ENCODE peak calls at places on chromosomes 16 and 17, in six cellular contexts. One of them, this sample, is unnamed.

GRCh38 chr16:3007957-3008748 is 4.6 kb upstream of the CLDN9 start:
- DNase-seq in AG09309: no peak
- DNase-seq in type B pancreatic cell: no peak
- DNase-seq in GM12865: no peak
- DNase-seq in AG04450: no peak
- DNase-seq in osteoblast: no peak
- DNase-seq in this sample: peak; percentile 30

GRCh38 chr16:47732122-47732805 is 271.1 kb downstream of the PHKB start:
- DNase-seq in GM12865: no peak
- DNase-seq in AG09309: peak; percentile 65
- DNase-seq in osteoblast: peak; percentile 79
- DNase-seq in type B pancreatic cell: no peak
- DNase-seq in AG04450: peak; percentile 53
- DNase-seq in this sample: no peak

GRCh38 chr17:35708149-35708548 is 23.3 kb upstream of the RASL10B start:
- DNase-seq in AG09309: no peak
- DNase-seq in GM12865: no peak
- DNase-seq in type B pancreatic cell: no peak
- DNase-seq in osteoblast: no peak
- DNase-seq in AG04450: no peak
- DNase-seq in this sample: no peak

GRCh38 chr16:3509470-3509928 is 8.7 kb downstream of the CLUAP1 start:
- DNase-seq in AG04450: no peak
- DNase-seq in osteoblast: no peak
- DNase-seq in GM12865: peak; percentile 91
- DNase-seq in AG09309: no peak
- DNase-seq in type B pancreatic cell: no peak
- DNase-seq in this sample: peak; percentile 45

GRCh38 chr16:23695756-23696155 is 17.1 kb downstream of the PLK1 start:
- DNase-seq in type B pancreatic cell: no peak
- DNase-seq in GM12865: no peak
- DNase-seq in osteoblast: no peak
- DNase-seq in AG04450: no peak
- DNase-seq in AG09309: no peak
- DNase-seq in this sample: no peak

GRCh38 chr17:31859487-31860008 is 504 bp upstream of the COPRS start:
- DNase-seq in osteoblast: peak; percentile 54
- DNase-seq in AG04450: no peak
- DNase-seq in AG09309: no peak
- DNase-seq in type B pancreatic cell: no peak
- DNase-seq in GM12865: no peak
- DNase-seq in this sample: no peak

GRCh38 chr17:7313890-7314718 is 1.1 kb downstream of the GPS2 start:
- DNase-seq in osteoblast: peak; percentile 89
- DNase-seq in type B pancreatic cell: no peak
- DNase-seq in GM12865: peak; percentile 47
- DNase-seq in AG04450: no peak
- DNase-seq in AG09309: no peak
- DNase-seq in this sample: no peak

GRCh38 chr17:75878174-75878998 is at the start of gene TRIM47:
- DNase-seq in osteoblast: peak; percentile 94
- DNase-seq in type B pancreatic cell: no peak
- DNase-seq in AG09309: no peak
- DNase-seq in AG04450: no peak
- DNase-seq in GM12865: no peak
- DNase-seq in this sample: peak; percentile 66

GRCh38 chr17:68399638-68400403 is 57.5 kb downstream of the WIPI1 start:
- DNase-seq in osteoblast: no peak
- DNase-seq in AG09309: no peak
- DNase-seq in GM12865: peak; percentile 9
- DNase-seq in type B pancreatic cell: no peak
- DNase-seq in AG04450: no peak
- DNase-seq in this sample: no peak

GRCh38 chr17:33523577-33523981 is 230.5 kb upstream of the ASIC2 start:
- DNase-seq in AG09309: no peak
- DNase-seq in osteoblast: no peak
- DNase-seq in GM12865: peak; percentile 66
- DNase-seq in type B pancreatic cell: no peak
- DNase-seq in AG04450: no peak
- DNase-seq in this sample: no peak

GRCh38 chr17:38453951-38454421 is 25.7 kb downstream of the ARHGAP23 start:
- DNase-seq in AG09309: no peak
- DNase-seq in type B pancreatic cell: no peak
- DNase-seq in GM12865: no peak
- DNase-seq in AG04450: no peak
- DNase-seq in osteoblast: peak; percentile 95
- DNase-seq in this sample: peak; percentile 79

GRCh38 chr16:58258326-58258725 is 36.5 kb downstream of the PRSS54 start:
- DNase-seq in type B pancreatic cell: no peak
- DNase-seq in AG04450: no peak
- DNase-seq in AG09309: no peak
- DNase-seq in GM12865: no peak
- DNase-seq in osteoblast: no peak
- DNase-seq in this sample: no peak

GRCh38 chr16:73065617-73066313 is 17.8 kb upstream of the ZFHX3 start:
- DNase-seq in AG09309: no peak
- DNase-seq in AG04450: no peak
- DNase-seq in type B pancreatic cell: no peak
- DNase-seq in osteoblast: peak; percentile 84
- DNase-seq in GM12865: no peak
- DNase-seq in this sample: no peak

GRCh38 chr17:2549392-2550211 is 37.9 kb upstream of the METTL16 start:
- DNase-seq in osteoblast: no peak
- DNase-seq in GM12865: no peak
- DNase-seq in AG09309: no peak
- DNase-seq in AG04450: no peak
- DNase-seq in type B pancreatic cell: no peak
- DNase-seq in this sample: no peak

GRCh38 chr17:44932526-44933097 is 15.0 kb downstream of the KIF18B start:
- DNase-seq in osteoblast: peak; percentile 41
- DNase-seq in AG04450: no peak
- DNase-seq in type B pancreatic cell: no peak
- DNase-seq in AG09309: no peak
- DNase-seq in GM12865: no peak
- DNase-seq in this sample: no peak

GRCh38 chr16:29898786-29899515 is 399 bp downstream of the SEZ6L2 start:
- DNase-seq in type B pancreatic cell: no peak
- DNase-seq in AG04450: no peak
- DNase-seq in osteoblast: peak; percentile 88
- DNase-seq in AG09309: no peak
- DNase-seq in GM12865: no peak
- DNase-seq in this sample: peak; percentile 87

GRCh38 chr16:29900888-29901606 is 759 bp downstream of the ASPHD1 start:
- DNase-seq in type B pancreatic cell: no peak
- DNase-seq in osteoblast: peak; percentile 84
- DNase-seq in GM12865: no peak
- DNase-seq in AG09309: no peak
- DNase-seq in AG04450: no peak
- DNase-seq in this sample: no peak

GRCh38 chr16:29898135-29898534 is 1.2 kb downstream of the SEZ6L2 start:
- DNase-seq in AG09309: no peak
- DNase-seq in GM12865: no peak
- DNase-seq in type B pancreatic cell: no peak
- DNase-seq in osteoblast: peak; percentile 72
- DNase-seq in AG04450: no peak
- DNase-seq in this sample: no peak

GRCh38 chr16:29900102-29900887 is at the start of gene ASPHD1:
- DNase-seq in GM12865: peak; percentile 47
- DNase-seq in AG09309: peak; percentile 59
- DNase-seq in osteoblast: peak; percentile 98
- DNase-seq in AG04450: peak; percentile 42
- DNase-seq in type B pancreatic cell: peak; percentile 87
- DNase-seq in this sample: peak; percentile 95

DNA sequence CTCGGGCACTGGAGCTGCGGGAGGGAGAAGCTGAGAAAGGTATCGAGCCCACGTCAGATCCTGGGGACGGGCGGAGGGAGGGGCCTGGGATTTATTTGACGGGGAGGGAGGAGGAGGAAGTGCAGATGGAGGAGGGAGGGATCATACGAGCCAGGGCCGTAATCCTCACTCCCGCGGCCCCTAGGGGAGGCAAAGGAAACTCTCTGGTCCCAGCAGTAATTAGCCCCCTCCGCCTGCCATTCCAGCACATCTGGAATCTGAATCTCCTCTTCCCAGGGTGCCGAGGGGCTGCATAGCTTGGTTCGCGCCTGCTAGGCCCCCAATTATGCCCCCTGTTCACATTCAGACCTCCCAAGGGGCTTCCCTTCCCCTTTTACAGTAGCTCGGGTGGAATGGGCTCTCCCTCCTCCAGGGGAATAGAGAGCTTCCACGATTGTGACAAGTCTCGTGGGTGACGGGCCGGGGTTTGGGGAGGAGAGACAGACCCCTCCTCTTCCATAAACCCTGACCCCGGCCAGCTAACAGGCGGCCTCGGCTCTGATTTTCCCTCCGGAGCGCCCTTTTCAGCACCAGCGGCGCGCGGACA is at the start of gene SEZ6L2:
- DNase-seq in AG04450: peak; percentile 65
- DNase-seq in osteoblast: peak; percentile 95
- DNase-seq in type B pancreatic cell: no peak
- DNase-seq in GM12865: peak; percentile 13
- DNase-seq in AG09309: peak; percentile 52
- DNase-seq in this sample: peak; percentile 96
- TF ChIP-seq CTCF in AG04450: peak; percentile 47
- TF ChIP-seq CTCF in osteoblast: peak; percentile 23
- TF ChIP-seq CTCF in type B pancreatic cell: peak; percentile 41
- TF ChIP-seq CTCF in GM12865: no peak
- TF ChIP-seq CTCF in AG09309: peak; percentile 30
- TF ChIP-seq CTCF in this sample: peak; percentile 75

GRCh38 chr16:54929090-54930033 is 1.3 kb upstream of the IRX5 start:
- DNase-seq in AG09309: peak; percentile 95
- DNase-seq in osteoblast: peak; percentile 99
- DNase-seq in AG04450: peak; percentile 49
- DNase-seq in type B pancreatic cell: peak; percentile 100
- DNase-seq in GM12865: peak; percentile 93
- DNase-seq in this sample: peak; percentile 100
- TF ChIP-seq CTCF in AG09309: peak; percentile 29
- TF ChIP-seq CTCF in osteoblast: peak; percentile 8
- TF ChIP-seq CTCF in AG04450: no peak
- TF ChIP-seq CTCF in type B pancreatic cell: peak; percentile 39
- TF ChIP-seq CTCF in GM12865: no peak
- TF ChIP-seq CTCF in this sample: no peak

DNA sequence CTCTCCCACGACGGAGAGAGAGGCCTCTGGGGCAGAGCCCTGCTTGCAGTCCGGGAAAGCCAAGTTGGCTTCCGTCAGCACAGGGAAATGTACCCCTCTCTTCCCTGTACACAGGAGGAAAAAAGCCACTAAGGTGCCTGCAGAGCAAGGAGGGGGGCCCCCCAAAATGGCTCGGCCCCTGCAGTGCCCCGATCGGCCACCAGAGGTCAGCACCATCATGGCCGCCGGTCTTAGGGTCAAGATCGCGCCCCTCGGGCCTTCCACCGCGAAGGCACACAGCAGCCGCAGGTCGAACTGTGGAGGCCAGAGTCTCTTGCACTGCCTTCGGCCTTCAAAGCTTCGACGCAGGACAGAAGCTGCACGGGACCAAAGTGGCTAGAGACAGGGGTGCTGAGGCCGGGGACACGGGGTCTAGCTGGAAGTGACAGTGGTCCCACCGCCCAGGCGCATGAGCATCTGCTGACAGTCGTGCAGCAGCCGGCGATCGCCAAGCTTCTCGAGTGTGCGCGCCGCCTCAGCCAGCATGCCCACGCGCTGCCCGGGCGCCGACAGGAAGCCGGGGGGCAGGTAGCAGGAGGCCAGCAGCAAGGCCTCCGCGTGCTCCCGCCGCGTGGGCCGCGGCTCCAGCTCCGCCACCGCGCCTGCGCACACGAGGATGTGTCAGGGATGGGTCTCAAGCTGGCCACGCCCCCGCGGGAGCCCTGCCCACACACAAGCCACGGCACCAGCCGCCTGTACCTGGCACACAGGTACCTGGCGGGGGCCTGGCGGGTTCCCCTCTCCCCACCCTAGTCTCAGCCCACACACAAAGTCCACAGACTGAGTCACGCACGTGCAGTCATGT is 24.4 kb downstream of the SREBF1 start:
- DNase-seq in GM12865: peak; percentile 79
- DNase-seq in AG09309: no peak
- DNase-seq in osteoblast: peak; percentile 100
- DNase-seq in AG04450: no peak
- DNase-seq in type B pancreatic cell: peak; percentile 89
- DNase-seq in this sample: peak; percentile 62
- TF ChIP-seq CTCF in GM12865: peak; percentile 97
- TF ChIP-seq CTCF in AG09309: peak; percentile 98
- TF ChIP-seq CTCF in osteoblast: peak; percentile 97
- TF ChIP-seq CTCF in AG04450: peak; percentile 99
- TF ChIP-seq CTCF in type B pancreatic cell: peak; percentile 100
- TF ChIP-seq CTCF in this sample: peak; percentile 96

DNA sequence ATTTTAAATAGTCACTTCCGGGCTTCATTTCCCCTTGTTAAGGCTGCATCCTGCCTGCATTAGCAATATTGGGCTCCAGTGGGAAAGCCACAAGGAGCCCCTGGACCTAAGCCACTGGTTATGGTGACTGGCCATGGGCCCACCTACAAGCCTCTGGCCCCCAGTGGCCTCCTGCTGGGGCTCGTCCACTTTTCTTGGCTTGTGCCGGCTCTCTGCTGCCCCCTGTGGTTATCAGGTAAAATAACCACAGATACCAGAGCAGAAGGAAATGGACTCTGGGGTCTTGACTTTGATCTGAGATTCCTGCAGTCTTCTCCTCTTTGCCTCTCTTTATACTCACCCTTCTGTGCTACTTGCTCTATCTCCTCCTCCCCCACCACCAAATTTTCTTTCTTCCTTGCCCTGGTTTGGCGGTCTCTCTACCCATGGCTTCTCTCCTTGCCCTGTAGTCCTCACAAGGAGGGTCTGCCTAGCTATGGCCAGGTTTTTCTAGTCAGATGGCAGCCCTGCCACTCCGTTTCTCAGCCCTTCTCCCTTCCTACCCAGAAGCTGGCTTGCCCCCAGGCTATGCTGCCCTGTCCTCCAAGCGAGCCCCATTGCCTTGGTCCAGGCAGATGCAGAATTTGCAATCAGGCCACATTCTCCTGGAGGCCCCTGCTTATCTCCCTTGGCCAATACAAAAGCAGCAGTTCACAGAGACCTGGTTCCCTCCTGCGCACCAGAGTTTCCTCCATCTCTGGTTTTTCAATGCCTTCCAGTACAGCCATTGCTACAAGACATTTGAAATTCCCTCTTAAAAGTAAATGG is 82.9 kb upstream of the RCVRN start:
- DNase-seq in AG09309: no peak
- DNase-seq in AG04450: no peak
- DNase-seq in osteoblast: no peak
- DNase-seq in GM12865: peak; percentile 61
- DNase-seq in type B pancreatic cell: no peak
- DNase-seq in this sample: peak; percentile 37
- TF ChIP-seq CTCF in AG09309: peak; percentile 69
- TF ChIP-seq CTCF in AG04450: peak; percentile 59
- TF ChIP-seq CTCF in osteoblast: peak; percentile 48
- TF ChIP-seq CTCF in GM12865: peak; percentile 83
- TF ChIP-seq CTCF in type B pancreatic cell: peak; percentile 88
- TF ChIP-seq CTCF in this sample: peak; percentile 54

This sample was measured in Calu3.